ENCODE peak calls at places on chromosomes 16 and 17, in five cellular contexts. One of them, this sample, is unnamed.

GRCh38 chr16:75287708-75288107 is 36.3 kb upstream of the BCAR1 start:
- DNase-seq in NT2/D1: no peak
- DNase-seq in DMS53: no peak
- DNase-seq in CD8-positive, alpha-beta memory T cell: no peak
- DNase-seq in stimulated activated CD8-positive, alpha-beta memory T cell treated with anti-CD3 and anti-CD28 coated beads, Interleukin-4, amount 100 ng/mL, for 1 hour: no peak
- DNase-seq in this sample: no peak

GRCh38 chr16:27779719-27780161 is 229.8 kb downstream of the KATNIP start:
- DNase-seq in stimulated activated CD8-positive, alpha-beta memory T cell treated with anti-CD3 and anti-CD28 coated beads, Interleukin-4, amount 100 ng/mL, for 1 hour: no peak
- DNase-seq in CD8-positive, alpha-beta memory T cell: no peak
- DNase-seq in DMS53: peak
- DNase-seq in NT2/D1: peak
- DNase-seq in this sample: no peak

GRCh38 chr16:86239381-86239780 is 270.9 kb upstream of the FOXF1 start:
- DNase-seq in stimulated activated CD8-positive, alpha-beta memory T cell treated with anti-CD3 and anti-CD28 coated beads, Interleukin-4, amount 100 ng/mL, for 1 hour: no peak
- DNase-seq in NT2/D1: no peak
- DNase-seq in DMS53: no peak
- DNase-seq in CD8-positive, alpha-beta memory T cell: no peak
- DNase-seq in this sample: no peak

GRCh38 chr17:145671-146541 is 8.5 kb downstream of the SCGB1C2 start:
- DNase-seq in stimulated activated CD8-positive, alpha-beta memory T cell treated with anti-CD3 and anti-CD28 coated beads, Interleukin-4, amount 100 ng/mL, for 1 hour: no peak
- DNase-seq in CD8-positive, alpha-beta memory T cell: no peak
- DNase-seq in NT2/D1: no peak
- DNase-seq in DMS53: no peak
- DNase-seq in this sample: no peak

GRCh38 chr16:81469183-81469677 is 24.6 kb downstream of the CMIP start:
- DNase-seq in CD8-positive, alpha-beta memory T cell: no peak
- DNase-seq in DMS53: no peak
- DNase-seq in stimulated activated CD8-positive, alpha-beta memory T cell treated with anti-CD3 and anti-CD28 coated beads, Interleukin-4, amount 100 ng/mL, for 1 hour: no peak
- DNase-seq in NT2/D1: no peak
- DNase-seq in this sample: no peak

GRCh38 chr16:30131869-30132475 is 9.0 kb upstream of the MAPK3 start:
- DNase-seq in CD8-positive, alpha-beta memory T cell: no peak
- DNase-seq in DMS53: peak
- DNase-seq in NT2/D1: no peak
- DNase-seq in stimulated activated CD8-positive, alpha-beta memory T cell treated with anti-CD3 and anti-CD28 coated beads, Interleukin-4, amount 100 ng/mL, for 1 hour: no peak
- DNase-seq in this sample: no peak

GRCh38 chr16:59385953-59386352 is 651.8 kb upstream of the GOT2 start:
- DNase-seq in NT2/D1: no peak
- DNase-seq in CD8-positive, alpha-beta memory T cell: no peak
- DNase-seq in stimulated activated CD8-positive, alpha-beta memory T cell treated with anti-CD3 and anti-CD28 coated beads, Interleukin-4, amount 100 ng/mL, for 1 hour: no peak
- DNase-seq in DMS53: no peak
- DNase-seq in this sample: no peak

GRCh38 chr16:85829751-85830445 is 30.4 kb downstream of the COX4I1 start:
- DNase-seq in NT2/D1: no peak
- DNase-seq in CD8-positive, alpha-beta memory T cell: no peak
- DNase-seq in stimulated activated CD8-positive, alpha-beta memory T cell treated with anti-CD3 and anti-CD28 coated beads, Interleukin-4, amount 100 ng/mL, for 1 hour: no peak
- DNase-seq in DMS53: no peak
- DNase-seq in this sample: no peak

GRCh38 chr16:3023415-3023668 is 400 bp downstream of the HCFC1R1 start:
- DNase-seq in CD8-positive, alpha-beta memory T cell: no peak
- DNase-seq in DMS53: peak
- DNase-seq in NT2/D1: no peak
- DNase-seq in stimulated activated CD8-positive, alpha-beta memory T cell treated with anti-CD3 and anti-CD28 coated beads, Interleukin-4, amount 100 ng/mL, for 1 hour: no peak
- DNase-seq in this sample: no peak

GRCh38 chr17:76716146-76716833 is 5.5 kb upstream of the MXRA7 start:
- DNase-seq in DMS53: no peak
- DNase-seq in NT2/D1: no peak
- DNase-seq in stimulated activated CD8-positive, alpha-beta memory T cell treated with anti-CD3 and anti-CD28 coated beads, Interleukin-4, amount 100 ng/mL, for 1 hour: peak
- DNase-seq in CD8-positive, alpha-beta memory T cell: peak
- DNase-seq in this sample: no peak

GRCh38 chr17:35345926-35346771 is 27.3 kb downstream of the SLFN11 start:
- DNase-seq in NT2/D1: no peak
- DNase-seq in CD8-positive, alpha-beta memory T cell: peak
- DNase-seq in DMS53: peak
- DNase-seq in stimulated activated CD8-positive, alpha-beta memory T cell treated with anti-CD3 and anti-CD28 coated beads, Interleukin-4, amount 100 ng/mL, for 1 hour: no peak
- DNase-seq in this sample: peak

GRCh38 chr17:77320046-77320445 is 179.3 kb downstream of the SEC14L1 start:
- DNase-seq in stimulated activated CD8-positive, alpha-beta memory T cell treated with anti-CD3 and anti-CD28 coated beads, Interleukin-4, amount 100 ng/mL, for 1 hour: no peak
- DNase-seq in NT2/D1: no peak
- DNase-seq in CD8-positive, alpha-beta memory T cell: no peak
- DNase-seq in DMS53: no peak
- DNase-seq in this sample: no peak

GRCh38 chr16:187330-187729 is 7.1 kb downstream of the HBQ1 start:
- DNase-seq in DMS53: no peak
- DNase-seq in CD8-positive, alpha-beta memory T cell: no peak
- DNase-seq in NT2/D1: no peak
- DNase-seq in stimulated activated CD8-positive, alpha-beta memory T cell treated with anti-CD3 and anti-CD28 coated beads, Interleukin-4, amount 100 ng/mL, for 1 hour: no peak
- DNase-seq in this sample: no peak

GRCh38 chr17:35973333-35974260 is 7.7 kb downstream of the CCL16 start:
- DNase-seq in NT2/D1: no peak
- DNase-seq in DMS53: no peak
- DNase-seq in stimulated activated CD8-positive, alpha-beta memory T cell treated with anti-CD3 and anti-CD28 coated beads, Interleukin-4, amount 100 ng/mL, for 1 hour: no peak
- DNase-seq in CD8-positive, alpha-beta memory T cell: no peak
- DNase-seq in this sample: no peak

GRCh38 chr17:550041-550398 is 164.6 kb downstream of the VPS53 start:
- DNase-seq in CD8-positive, alpha-beta memory T cell: no peak
- DNase-seq in NT2/D1: no peak
- DNase-seq in stimulated activated CD8-positive, alpha-beta memory T cell treated with anti-CD3 and anti-CD28 coated beads, Interleukin-4, amount 100 ng/mL, for 1 hour: no peak
- DNase-seq in DMS53: no peak
- DNase-seq in this sample: no peak

GRCh38 chr17:65287040-65287439 is 149.9 kb downstream of the RGS9 start:
- DNase-seq in DMS53: no peak
- DNase-seq in stimulated activated CD8-positive, alpha-beta memory T cell treated with anti-CD3 and anti-CD28 coated beads, Interleukin-4, amount 100 ng/mL, for 1 hour: no peak
- DNase-seq in NT2/D1: peak
- DNase-seq in CD8-positive, alpha-beta memory T cell: no peak
- DNase-seq in this sample: no peak

GRCh38 chr17:42329025-42329976 is 41.0 kb downstream of the STAT5A start:
- DNase-seq in NT2/D1: peak
- DNase-seq in DMS53: no peak
- DNase-seq in stimulated activated CD8-positive, alpha-beta memory T cell treated with anti-CD3 and anti-CD28 coated beads, Interleukin-4, amount 100 ng/mL, for 1 hour: no peak
- DNase-seq in CD8-positive, alpha-beta memory T cell: no peak
- DNase-seq in this sample: no peak

GRCh38 chr16:69069504-69069903 is 35.9 kb upstream of the HAS3 start:
- DNase-seq in DMS53: no peak
- DNase-seq in NT2/D1: no peak
- DNase-seq in CD8-positive, alpha-beta memory T cell: no peak
- DNase-seq in stimulated activated CD8-positive, alpha-beta memory T cell treated with anti-CD3 and anti-CD28 coated beads, Interleukin-4, amount 100 ng/mL, for 1 hour: no peak
- DNase-seq in this sample: no peak

GRCh38 chr16:4328580-4329353 is 12.9 kb downstream of the GLIS2 start:
- DNase-seq in CD8-positive, alpha-beta memory T cell: no peak
- DNase-seq in DMS53: peak
- DNase-seq in stimulated activated CD8-positive, alpha-beta memory T cell treated with anti-CD3 and anti-CD28 coated beads, Interleukin-4, amount 100 ng/mL, for 1 hour: no peak
- DNase-seq in NT2/D1: no peak
- DNase-seq in this sample: no peak

GRCh38 chr17:29760279-29760721 is 137.6 kb upstream of the CORO6 start:
- DNase-seq in stimulated activated CD8-positive, alpha-beta memory T cell treated with anti-CD3 and anti-CD28 coated beads, Interleukin-4, amount 100 ng/mL, for 1 hour: peak
- DNase-seq in DMS53: no peak
- DNase-seq in CD8-positive, alpha-beta memory T cell: no peak
- DNase-seq in NT2/D1: no peak
- DNase-seq in this sample: peak

GRCh38 chr16:1351215-1351581 is 480 bp downstream of the TSR3 start:
- DNase-seq in DMS53: peak
- DNase-seq in CD8-positive, alpha-beta memory T cell: no peak
- DNase-seq in NT2/D1: no peak
- DNase-seq in stimulated activated CD8-positive, alpha-beta memory T cell treated with anti-CD3 and anti-CD28 coated beads, Interleukin-4, amount 100 ng/mL, for 1 hour: no peak
- DNase-seq in this sample: no peak

GRCh38 chr16:48206594-48207242 is 37.4 kb upstream of the LONP2 start:
- DNase-seq in CD8-positive, alpha-beta memory T cell: no peak
- DNase-seq in DMS53: peak
- DNase-seq in stimulated activated CD8-positive, alpha-beta memory T cell treated with anti-CD3 and anti-CD28 coated beads, Interleukin-4, amount 100 ng/mL, for 1 hour: no peak
- DNase-seq in NT2/D1: peak
- DNase-seq in this sample: no peak

GRCh38 chr16:55479560-55480197 is 681 bp downstream of the MMP2 start:
- DNase-seq in stimulated activated CD8-positive, alpha-beta memory T cell treated with anti-CD3 and anti-CD28 coated beads, Interleukin-4, amount 100 ng/mL, for 1 hour: no peak
- DNase-seq in NT2/D1: no peak
- DNase-seq in CD8-positive, alpha-beta memory T cell: no peak
- DNase-seq in DMS53: no peak
- DNase-seq in this sample: no peak

GRCh38 chr17:42403150-42403549 is 14.9 kb upstream of the STAT3 start:
- DNase-seq in CD8-positive, alpha-beta memory T cell: no peak
- DNase-seq in stimulated activated CD8-positive, alpha-beta memory T cell treated with anti-CD3 and anti-CD28 coated beads, Interleukin-4, amount 100 ng/mL, for 1 hour: no peak
- DNase-seq in NT2/D1: no peak
- DNase-seq in DMS53: peak
- DNase-seq in this sample: no peak

GRCh38 chr16:88957456-88957767 is 19.6 kb downstream of the CBFA2T3 start:
- DNase-seq in CD8-positive, alpha-beta memory T cell: no peak
- DNase-seq in DMS53: no peak
- DNase-seq in stimulated activated CD8-positive, alpha-beta memory T cell treated with anti-CD3 and anti-CD28 coated beads, Interleukin-4, amount 100 ng/mL, for 1 hour: no peak
- DNase-seq in NT2/D1: no peak
- DNase-seq in this sample: no peak